ENCODE peak calls at places on chromosome 20, in nine cellular contexts. N is GM13977, Z is PC-3, H is PC-9, B is HCT116, S is AG10803, P is neural progenitor cell, T is heart right ventricle, W is neural crest cell. J is an unnamed sample.

GRCh38 chr20:20463933-20464374 is 96.0 kb downstream of the INSM1 start:
- DNase-seq in N (no peak), Z (no peak), H (no peak), B (no peak), S (no peak), P (peak; percentile 92), T (no peak), W (peak; percentile 29), J (no peak)

GRCh38 chr20:9147553-9148024 is 78.7 kb downstream of the PLCB4 start:
- DNase-seq in N (no peak), Z (peak; percentile 61), H (no peak), B (no peak), S (peak; percentile 83), P (no peak), T (no peak), W (no peak), J (no peak)

GRCh38 chr20:46118481-46119020 is 437 bp downstream of the CD40 start:
- DNase-seq in N (no peak), Z (no peak), H (peak; percentile 35), B (no peak), S (no peak), P (peak; percentile 75), T (peak; percentile 44), W (no peak), J (no peak)

GRCh38 chr20:47137231-47137865 is 219.2 kb downstream of the ZMYND8 start:
- DNase-seq in N (no peak), Z (no peak), H (no peak), B (no peak), S (peak; percentile 58), P (peak; percentile 69), T (no peak), W (no peak), J (no peak)

GRCh38 chr20:4726710-4727391 is 5.1 kb downstream of the PRND start:
- DNase-seq in N (peak; percentile 58), Z (no peak), H (no peak), B (no peak), S (peak; percentile 70), P (no peak), T (no peak), W (no peak), J (no peak)

GRCh38 chr20:48535556-48535955 is 292.2 kb downstream of the PREX1 start:
- DNase-seq in N (no peak), Z (no peak), H (no peak), B (no peak), S (no peak), P (no peak), T (no peak), W (no peak), J (no peak)

GRCh38 chr20:20712004-20712473 is 405 bp downstream of the RALGAPA2 start:
- DNase-seq in N (no peak), Z (no peak), H (peak; percentile 13), B (no peak), S (no peak), P (peak; percentile 50), T (peak; percentile 29), W (peak; percentile 23), J (no peak)

GRCh38 chr20:25076731-25077609 is 5.0 kb downstream of the VSX1 start:
- DNase-seq in N (peak; percentile 63), Z (peak; percentile 88), H (peak; percentile 93), B (peak; percentile 73), S (peak; percentile 36), P (peak; percentile 27), T (no peak), W (no peak), J (no peak)

GRCh38 chr20:41358717-41359116 is 7.9 kb downstream of the EMILIN3 start:
- DNase-seq in N (no peak), Z (no peak), H (no peak), B (no peak), S (no peak), P (no peak), T (no peak), W (no peak), J (no peak)

GRCh38 chr20:15951711-15952110 is 621.5 kb downstream of the KIF16B start:
- DNase-seq in N (no peak), Z (peak; percentile 60), H (no peak), B (no peak), S (no peak), P (no peak), T (no peak), W (no peak), J (no peak)

GRCh38 chr20:63398744-63399514 is 37.8 kb upstream of the CHRNA4 start:
- DNase-seq in N (no peak), Z (no peak), H (no peak), B (no peak), S (no peak), P (no peak), T (no peak), W (no peak), J (no peak)

GRCh38 chr20:33910056-33910455 is 83.7 kb upstream of the RALY start:
- DNase-seq in N (no peak), Z (no peak), H (no peak), B (no peak), S (peak; percentile 31), P (no peak), T (no peak), W (no peak), J (no peak)

GRCh38 chr20:7994809-7995208 is 24.8 kb downstream of the TMX4 start:
- DNase-seq in N (no peak), Z (no peak), H (no peak), B (no peak), S (no peak), P (no peak), T (no peak), W (no peak), J (no peak)

GRCh38 chr20:6651016-6651415 is 116.5 kb upstream of the BMP2 start:
- DNase-seq in N (no peak), Z (peak; percentile 97), H (no peak), B (no peak), S (peak; percentile 63), P (no peak), T (no peak), W (no peak), J (no peak)

GRCh38 chr20:37945034-37945660 is 42.2 kb downstream of the VSTM2L start:
- DNase-seq in N (no peak), Z (no peak), H (no peak), B (no peak), S (no peak), P (no peak), T (no peak), W (no peak), J (no peak)

GRCh38 chr20:37944456-37944981 is 41.6 kb downstream of the VSTM2L start:
- DNase-seq in N (no peak), Z (no peak), H (no peak), B (no peak), S (no peak), P (no peak), T (no peak), W (no peak), J (no peak)

GRCh38 chr20:37941992-37942391 is 39.1 kb downstream of the VSTM2L start:
- DNase-seq in N (no peak), Z (no peak), H (no peak), B (no peak), S (no peak), P (no peak), T (no peak), W (no peak), J (no peak)

GRCh38 chr20:37943033-37943432 is 40.1 kb downstream of the VSTM2L start:
- DNase-seq in N (no peak), Z (no peak), H (no peak), B (no peak), S (no peak), P (no peak), T (no peak), W (no peak), J (no peak)

DNA sequence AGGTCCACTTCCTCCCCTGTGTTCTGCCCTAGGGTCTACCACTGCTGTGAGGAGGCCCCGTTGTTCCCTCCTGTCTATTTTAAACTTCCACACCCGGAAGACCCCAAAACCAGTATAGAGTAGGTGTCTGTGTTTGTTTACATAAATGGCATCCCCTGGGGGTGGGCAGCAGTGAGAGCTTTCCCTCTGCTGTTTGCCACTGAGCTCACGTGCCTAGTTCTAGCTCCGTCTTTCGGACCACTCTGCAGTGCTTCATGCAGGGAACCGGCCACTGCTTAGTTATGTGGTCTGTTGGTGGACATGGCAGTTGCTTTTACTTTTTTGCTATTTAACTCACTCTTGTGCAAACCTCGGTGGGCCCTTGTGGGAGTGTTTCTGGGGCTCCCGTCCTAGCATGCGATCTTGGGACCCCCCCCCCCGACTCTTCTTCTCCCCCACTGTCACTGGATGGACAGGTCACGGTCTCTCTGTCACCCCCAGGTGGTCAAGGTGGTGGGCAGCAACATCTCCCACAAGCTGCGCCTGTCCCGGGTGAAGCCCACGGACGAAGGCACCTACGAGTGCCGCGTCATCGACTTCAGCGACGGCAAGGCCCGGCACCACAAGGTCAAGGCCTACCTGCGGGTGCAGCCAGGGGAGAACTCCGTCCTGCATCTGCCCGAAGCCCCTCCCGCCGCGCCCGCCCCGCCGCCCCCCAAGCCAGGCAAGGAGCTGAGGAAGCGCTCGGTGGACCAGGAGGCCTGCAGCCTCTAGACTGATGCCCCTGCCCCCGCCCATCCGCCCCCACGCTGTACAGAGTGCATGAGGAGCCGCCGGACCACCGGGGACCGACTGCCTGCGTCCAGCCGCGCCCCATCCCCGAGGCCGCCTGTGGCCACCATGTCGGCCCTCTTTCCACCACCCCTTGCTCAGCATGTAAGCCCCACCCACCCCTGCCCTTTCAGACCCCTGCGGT is 40.9 kb downstream of the VSTM2L start:
- DNase-seq in N (no peak), Z (no peak), H (no peak), B (no peak), S (no peak), P (no peak), T (no peak), W (no peak), J (no peak)
- TF ChIP-seq CTCF in N (peak; percentile 9), Z (peak; percentile 21), H (no peak), B (no peak), S (no peak), P (peak; percentile 37), T (no peak), W (no peak), J (no peak)

GRCh38 chr20:35478804-35479472 is 23.5 kb downstream of the CEP250 start:
- DNase-seq in N (no peak), Z (no peak), H (no peak), B (no peak), S (no peak), P (peak; percentile 15), T (no peak), W (peak; percentile 14), J (no peak)
- TF ChIP-seq CTCF in N (peak; percentile 24), Z (peak; percentile 45), H (no peak), B (no peak), S (no peak), P (peak; percentile 16), T (no peak), W (peak; percentile 19), J (no peak)

DNA sequence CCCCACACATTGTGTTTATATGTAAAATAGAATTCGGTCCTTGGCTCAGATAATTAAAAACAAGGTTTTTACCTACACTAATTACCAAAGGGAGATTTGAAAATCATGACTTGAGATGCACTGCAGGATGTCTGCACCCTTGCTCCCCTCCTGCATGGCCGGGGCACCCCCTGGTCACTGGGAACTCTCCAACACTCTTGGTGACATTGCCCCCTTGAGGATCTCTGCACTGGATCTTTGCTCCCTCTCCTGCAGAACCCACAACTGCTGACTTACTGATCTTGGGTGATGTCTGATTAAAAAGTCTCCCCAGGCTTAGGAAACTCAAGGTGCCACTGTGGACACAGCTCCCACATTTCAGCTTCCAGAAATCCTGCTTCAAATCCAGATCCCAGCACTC is 17.1 kb upstream of the CSNK2A1 start:
- DNase-seq in N (no peak), Z (no peak), H (no peak), B (no peak), S (no peak), P (no peak), T (no peak), W (no peak), J (no peak)
- TF ChIP-seq CTCF in N (peak; percentile 1), Z (peak; percentile 28), H (no peak), B (peak; percentile 8), S (no peak), P (no peak), T (peak; percentile 12), W (no peak), J (no peak)

GRCh38 chr20:54557836-54558590 is 82.6 kb downstream of the DOK5 start:
- DNase-seq in N (no peak), Z (no peak), H (no peak), B (no peak), S (no peak), P (no peak), T (no peak), W (no peak), J (no peak)
- TF ChIP-seq CTCF in N (no peak), Z (no peak), H (no peak), B (no peak), S (no peak), P (no peak), T (no peak), W (no peak), J (no peak)